ENCODE peak calls at places on chromosomes 5 and 9, in four cellular contexts. One of them, this sample, is unnamed.

GRCh38 chr9:85310531-85311070 is 431.2 kb downstream of the AGTPBP1 start:
- DNase-seq in HepG2: no peak
- DNase-seq in GM12878: no peak
- DNase-seq in H1: no peak
- DNase-seq in this sample: no peak

GRCh38 chr5:33299621-33300208 is 141.1 kb upstream of the TARS1 start:
- DNase-seq in H1: no peak
- DNase-seq in HepG2: no peak
- DNase-seq in GM12878: peak
- DNase-seq in this sample: no peak

GRCh38 chr5:14180437-14180836 is 37.3 kb downstream of the TRIO start:
- DNase-seq in HepG2: no peak
- DNase-seq in GM12878: no peak
- DNase-seq in H1: no peak
- DNase-seq in this sample: no peak

GRCh38 chr5:151628112-151628823 is 37.1 kb upstream of the FAT2 start:
- DNase-seq in GM12878: no peak
- DNase-seq in H1: no peak
- DNase-seq in HepG2: no peak
- DNase-seq in this sample: no peak

GRCh38 chr5:180684623-180685161 is 35.3 kb upstream of the FLT4 start:
- DNase-seq in HepG2: no peak
- DNase-seq in H1: no peak
- DNase-seq in GM12878: no peak
- DNase-seq in this sample: no peak

GRCh38 chr5:78162253-78162862 is 132.1 kb downstream of the AP3B1 start:
- DNase-seq in H1: no peak
- DNase-seq in HepG2: peak
- DNase-seq in GM12878: no peak
- DNase-seq in this sample: peak

GRCh38 chr9:33452828-33453271 is 5.5 kb upstream of the AQP3 start:
- DNase-seq in H1: peak
- DNase-seq in HepG2: peak
- DNase-seq in GM12878: no peak
- DNase-seq in this sample: peak

GRCh38 chr5:135038829-135039525 is 4.9 kb upstream of the PITX1 start:
- DNase-seq in H1: no peak
- DNase-seq in GM12878: no peak
- DNase-seq in HepG2: no peak
- DNase-seq in this sample: no peak

GRCh38 chr9:278651-279050 is 64.0 kb downstream of the DOCK8 start:
- DNase-seq in H1: no peak
- DNase-seq in GM12878: no peak
- DNase-seq in HepG2: no peak
- DNase-seq in this sample: no peak

GRCh38 chr5:87116821-87117512 is 150.7 kb upstream of the RASA1 start:
- DNase-seq in HepG2: no peak
- DNase-seq in GM12878: peak
- DNase-seq in H1: no peak
- DNase-seq in this sample: no peak

GRCh38 chr5:124952079-124952478 is 205.6 kb upstream of the ZNF608 start:
- DNase-seq in HepG2: no peak
- DNase-seq in H1: no peak
- DNase-seq in GM12878: peak
- DNase-seq in this sample: no peak

GRCh38 chr5:173531863-173532262 is 84.6 kb downstream of the BOD1 start:
- DNase-seq in GM12878: no peak
- DNase-seq in H1: no peak
- DNase-seq in HepG2: no peak
- DNase-seq in this sample: no peak

GRCh38 chr5:6910950-6911349 is 197.7 kb downstream of the TENT4A start:
- DNase-seq in HepG2: no peak
- DNase-seq in H1: no peak
- DNase-seq in GM12878: no peak
- DNase-seq in this sample: no peak

GRCh38 chr5:91129748-91130147 is 253.4 kb downstream of the ARRDC3 start:
- DNase-seq in H1: no peak
- DNase-seq in HepG2: no peak
- DNase-seq in GM12878: no peak
- DNase-seq in this sample: no peak

GRCh38 chr5:107484261-107484660 is 186.5 kb downstream of the EFNA5 start:
- DNase-seq in HepG2: no peak
- DNase-seq in GM12878: no peak
- DNase-seq in H1: no peak
- DNase-seq in this sample: no peak

GRCh38 chr9:29212590-29213373 is 1639.5 kb upstream of the C9orf72 start:
- DNase-seq in HepG2: no peak
- DNase-seq in GM12878: no peak
- DNase-seq in H1: no peak
- DNase-seq in this sample: peak
- TF ChIP-seq ZNF274 in HepG2: no peak
- TF ChIP-seq ZNF274 in GM12878: no peak
- TF ChIP-seq ZNF274 in H1: no peak
- TF ChIP-seq ZNF274 in this sample: no peak

GRCh38 chr5:143828710-143829109 is 16.7 kb downstream of the HMHB1 start:
- DNase-seq in HepG2: no peak
- DNase-seq in H1: no peak
- DNase-seq in GM12878: no peak
- DNase-seq in this sample: no peak
- TF ChIP-seq SUZ12 in HepG2: no peak
- TF ChIP-seq SUZ12 in H1: no peak
- TF ChIP-seq SUZ12 in GM12878: no peak
- TF ChIP-seq SUZ12 in this sample: no peak

GRCh38 chr5:149211566-149211965 is 60.1 kb upstream of the AFAP1L1 start:
- DNase-seq in GM12878: no peak
- DNase-seq in H1: no peak
- DNase-seq in HepG2: no peak
- DNase-seq in this sample: no peak
- TF ChIP-seq ZNF274 in GM12878: no peak
- TF ChIP-seq ZNF274 in H1: no peak
- TF ChIP-seq ZNF274 in HepG2: no peak
- TF ChIP-seq ZNF274 in this sample: no peak

GRCh38 chr9:34999576-34999975 is 10.0 kb downstream of the DNAJB5 start:
- DNase-seq in GM12878: no peak
- DNase-seq in HepG2: no peak
- DNase-seq in H1: no peak
- DNase-seq in this sample: no peak

GRCh38 chr9:35001803-35002502 is 12.4 kb downstream of the DNAJB5 start:
- DNase-seq in HepG2: no peak
- DNase-seq in H1: no peak
- DNase-seq in GM12878: no peak
- DNase-seq in this sample: no peak

GRCh38 chr9:35001285-35001677 is 11.7 kb downstream of the DNAJB5 start:
- DNase-seq in GM12878: no peak
- DNase-seq in H1: no peak
- DNase-seq in HepG2: no peak
- DNase-seq in this sample: no peak

GRCh38 chr9:35002623-35003022 is 13.1 kb downstream of the DNAJB5 start:
- DNase-seq in HepG2: no peak
- DNase-seq in H1: no peak
- DNase-seq in GM12878: no peak
- DNase-seq in this sample: no peak

GRCh38 chr9:35000535-35001284 is 11.2 kb downstream of the DNAJB5 start:
- DNase-seq in H1: no peak
- DNase-seq in GM12878: no peak
- DNase-seq in HepG2: no peak
- DNase-seq in this sample: no peak
- TF ChIP-seq SUZ12 in H1: no peak
- TF ChIP-seq SUZ12 in GM12878: no peak
- TF ChIP-seq SUZ12 in HepG2: no peak
- TF ChIP-seq SUZ12 in this sample: no peak

GRCh38 chr5:149152317-149152746 is 11.0 kb downstream of the ABLIM3 start:
- DNase-seq in HepG2: peak
- DNase-seq in H1: no peak
- DNase-seq in GM12878: no peak
- DNase-seq in this sample: no peak

GRCh38 chr5:149154629-149155028 is 13.3 kb downstream of the ABLIM3 start:
- DNase-seq in GM12878: no peak
- DNase-seq in H1: no peak
- DNase-seq in HepG2: no peak
- DNase-seq in this sample: no peak

GRCh38 chr5:149153193-149153750 is 12.0 kb downstream of the ABLIM3 start:
- DNase-seq in H1: no peak
- DNase-seq in GM12878: no peak
- DNase-seq in HepG2: no peak
- DNase-seq in this sample: no peak

GRCh38 chr5:149151717-149152116 is 10.4 kb downstream of the ABLIM3 start:
- DNase-seq in HepG2: no peak
- DNase-seq in H1: no peak
- DNase-seq in GM12878: no peak
- DNase-seq in this sample: no peak

DNA sequence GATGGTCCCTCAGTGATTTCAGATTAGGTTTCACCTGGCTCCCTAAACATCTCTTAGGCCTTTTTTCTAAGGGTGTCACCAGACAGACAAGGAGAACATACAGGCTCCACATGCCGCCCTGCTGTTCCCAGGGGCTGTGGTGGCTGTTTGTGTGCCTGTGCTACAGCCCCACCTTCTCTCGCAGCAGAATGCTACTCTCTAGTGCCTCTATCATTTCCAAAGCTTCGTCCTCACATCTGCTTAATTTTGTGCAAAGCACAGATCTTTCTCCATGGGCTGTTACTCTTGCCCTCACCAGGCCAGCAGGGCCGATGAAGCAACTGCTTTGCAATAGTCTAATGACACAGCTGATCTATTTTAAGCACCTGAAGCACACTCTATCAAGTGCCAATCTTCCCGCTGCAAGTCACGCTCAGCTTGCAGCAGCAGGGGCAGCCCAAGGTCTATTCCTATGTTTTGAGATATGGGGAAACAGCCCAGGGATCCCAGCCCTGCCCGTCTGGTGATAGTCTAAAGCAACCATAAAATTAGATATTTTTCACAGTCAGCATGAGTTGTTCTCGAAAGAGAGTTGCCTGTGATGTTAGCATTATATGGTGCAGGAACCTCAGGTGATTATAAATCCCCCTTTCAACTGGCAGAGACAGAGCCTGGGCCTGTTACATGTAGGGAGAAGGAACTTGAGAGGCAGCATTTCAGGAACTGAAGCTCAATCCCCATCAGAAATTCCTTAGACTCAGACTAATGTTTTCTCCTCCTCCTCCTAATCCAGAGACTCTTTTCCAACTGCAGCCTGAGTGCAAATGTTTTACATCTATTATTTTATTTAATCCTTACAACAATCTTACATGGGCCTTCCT is 12.7 kb downstream of the ABLIM3 start:
- DNase-seq in GM12878: no peak
- DNase-seq in H1: no peak
- DNase-seq in HepG2: peak
- DNase-seq in this sample: no peak
- TF ChIP-seq ZNF274 in GM12878: no peak
- TF ChIP-seq ZNF274 in H1: no peak
- TF ChIP-seq ZNF274 in HepG2: no peak
- TF ChIP-seq ZNF274 in this sample: no peak

GRCh38 chr9:137316012-137316981 is 14.2 kb upstream of the NRARP start:
- DNase-seq in H1: no peak
- DNase-seq in GM12878: no peak
- DNase-seq in HepG2: no peak
- DNase-seq in this sample: no peak
- TF ChIP-seq SUZ12 in H1: no peak
- TF ChIP-seq SUZ12 in GM12878: no peak
- TF ChIP-seq SUZ12 in HepG2: no peak
- TF ChIP-seq SUZ12 in this sample: no peak

GRCh38 chr5:57532513-57533497 is 50.2 kb upstream of the ACTBL2 start:
- DNase-seq in HepG2: no peak
- DNase-seq in H1: no peak
- DNase-seq in GM12878: no peak
- DNase-seq in this sample: no peak
- TF ChIP-seq ZNF274 in HepG2: no peak
- TF ChIP-seq ZNF274 in H1: no peak
- TF ChIP-seq ZNF274 in GM12878: no peak
- TF ChIP-seq ZNF274 in this sample: no peak

DNA sequence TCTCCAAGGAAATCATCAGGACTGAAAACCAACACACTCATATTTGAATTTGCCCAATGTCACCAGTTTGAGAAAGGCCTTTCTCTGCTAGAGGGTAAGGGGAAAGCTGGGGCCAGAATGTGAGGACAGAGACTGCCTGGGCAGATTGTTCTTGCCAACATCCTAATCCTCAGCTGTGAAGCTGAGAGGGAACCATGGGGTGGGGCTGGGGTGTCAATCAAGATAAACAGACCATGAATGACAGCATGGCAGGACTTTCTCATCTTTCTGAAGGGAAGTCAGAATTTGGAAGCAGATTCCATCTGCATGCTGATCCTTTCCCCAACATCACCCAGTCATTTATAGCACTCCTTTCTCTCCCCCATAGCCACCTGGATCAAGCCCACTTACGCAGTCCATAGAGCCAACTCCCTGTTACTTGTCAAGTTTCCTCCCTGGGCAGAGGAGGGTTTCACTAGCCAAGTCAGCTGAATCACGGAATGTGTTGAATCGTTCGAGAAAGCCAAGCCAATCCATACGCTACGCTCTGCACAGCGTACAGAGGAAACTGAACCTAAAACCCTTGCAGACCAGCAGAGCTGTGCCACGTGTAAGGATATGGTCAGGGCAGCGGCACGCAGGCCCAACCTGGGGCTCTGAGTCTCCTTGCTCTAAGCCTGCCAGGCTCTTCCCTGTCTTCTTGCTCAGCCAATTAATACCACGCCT is 14.9 kb downstream of the GLDC start:
- DNase-seq in GM12878: peak
- DNase-seq in H1: no peak
- DNase-seq in HepG2: no peak
- DNase-seq in this sample: no peak
- TF ChIP-seq SUZ12 in GM12878: no peak
- TF ChIP-seq SUZ12 in H1: no peak
- TF ChIP-seq SUZ12 in HepG2: no peak
- TF ChIP-seq SUZ12 in this sample: no peak

GRCh38 chr5:154755361-154756202 is at the start of gene LARP1:
- DNase-seq in GM12878: no peak
- DNase-seq in HepG2: no peak
- DNase-seq in H1: no peak
- DNase-seq in this sample: no peak
- TF ChIP-seq ZNF274 in GM12878: no peak
- TF ChIP-seq ZNF274 in HepG2: no peak
- TF ChIP-seq ZNF274 in H1: no peak
- TF ChIP-seq ZNF274 in this sample: no peak